ENCODE peak calls at places on chromosomes 5 and 9, in five cellular contexts. R is sigmoid colon; U is ovary; O is CD8-positive, alpha-beta T cell; T is BJ. N is an unnamed sample.

GRCh38 chr9:16680965-16681658 is 189.4 kb downstream of the BNC2 start:
- DNase-seq in R (no peak), U (no peak), O (no peak), T (no peak), N (no peak)

GRCh38 chr9:100455470-100455869 is 17.5 kb upstream of the TMEFF1 start:
- DNase-seq in R (no peak), U (no peak), O (no peak), T (no peak), N (no peak)

GRCh38 chr5:181052928-181053759 is 13.1 kb downstream of the BTNL9 start:
- DNase-seq in R (no peak), U (no peak), O (no peak), T (no peak), N (no peak)

GRCh38 chr9:128819716-128820664 is 1.7 kb downstream of the ENDOG start:
- DNase-seq in R (peak; percentile 91), U (peak; percentile 60), O (no peak), T (no peak), N (no peak)

GRCh38 chr5:158525663-158526062 is 574.1 kb downstream of the EBF1 start:
- DNase-seq in R (no peak), U (no peak), O (no peak), T (no peak), N (no peak)

GRCh38 chr9:127927457-127928231 is 2.9 kb downstream of the PIP5KL1 start:
- DNase-seq in R (no peak), U (no peak), O (peak; percentile 60), T (no peak), N (no peak)

GRCh38 chr5:147534172-147534951 is 24.5 kb upstream of the DPYSL3 start:
- DNase-seq in R (no peak), U (no peak), O (no peak), T (no peak), N (no peak)

GRCh38 chr9:5531251-5531972 is 21.1 kb downstream of the PDCD1LG2 start:
- DNase-seq in R (no peak), U (no peak), O (no peak), T (no peak), N (no peak)

GRCh38 chr5:95891499-95891898 is 69.0 kb upstream of the GLRX start:
- DNase-seq in R (no peak), U (no peak), O (no peak), T (no peak), N (no peak)

GRCh38 chr9:112072721-112073553 is 102.2 kb downstream of the SUSD1 start:
- DNase-seq in R (no peak), U (no peak), O (no peak), T (no peak), N (no peak)

DNA sequence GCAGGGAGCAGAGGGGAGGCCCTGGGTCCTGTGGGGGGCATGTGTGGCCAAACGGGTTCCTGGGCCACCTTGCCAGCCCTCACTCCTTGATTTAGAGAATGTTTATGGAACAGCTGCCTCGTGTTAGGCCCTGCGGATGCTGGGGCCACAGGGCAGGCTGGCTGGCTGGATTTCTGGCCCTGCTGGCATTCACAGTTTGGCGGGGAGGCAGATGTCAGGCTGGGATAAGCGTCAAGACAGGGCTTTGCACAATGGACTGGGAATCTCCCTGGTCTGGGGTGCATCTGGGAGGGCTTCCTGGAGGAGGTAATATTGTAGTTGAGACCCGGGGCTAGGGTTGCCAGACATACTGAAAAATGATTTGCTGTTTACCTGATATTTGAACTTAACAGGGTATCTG is 13.8 kb downstream of the NCS1 start:
- DNase-seq in R (peak; percentile 89), U (no peak), O (no peak), T (no peak), N (no peak)
- H3K4me3 ChIP-seq in R (no peak overlapping the region), U (peak overlapping the region; percentile 28), O (no peak overlapping the region), T (no peak overlapping the region), N (no peak overlapping the region)

GRCh38 chr9:136441191-136441680 is 1.6 kb upstream of the INPP5E start:
- DNase-seq in R (no peak), U (no peak), O (no peak), T (no peak), N (no peak)
- H3K36me3 ChIP-seq in R (peaks cover 39% of the 10 kb centered on the region), U (no peaks in the 10 kb centered on the region), O (peaks cover 16% of the 10 kb centered on the region), T (peaks cover 43% of the 10 kb centered on the region), N (peaks cover 64% of the 10 kb centered on the region)

GRCh38 chr5:586751-587285 is 25.3 kb upstream of the CEP72 start:
- DNase-seq in R (peak; percentile 39), U (no peak), O (no peak), T (no peak), N (no peak)
- TF ChIP-seq CTCF in R (no peak), U (no peak), O (no peak), T (peak; percentile 7), N (no peak)

GRCh38 chr9:113350338-113350672 is 964 bp downstream of the BSPRY start:
- DNase-seq in R (no peak), U (no peak), O (no peak), T (no peak), N (no peak)
- H3K4me3 ChIP-seq in R (peak overlapping the region; percentile 31), U (no peak overlapping the region), O (peak overlapping the region; percentile 22), T (no peak overlapping the region), N (peak overlapping the region; percentile 59)

GRCh38 chr5:54905246-54905770 is 80.1 kb downstream of the ESM1 start:
- DNase-seq in R (no peak), U (no peak), O (no peak), T (no peak), N (no peak)

GRCh38 chr5:54904425-54904824 is 81.0 kb downstream of the ESM1 start:
- DNase-seq in R (no peak), U (no peak), O (no peak), T (no peak), N (no peak)

GRCh38 chr5:54902817-54903473 is 82.4 kb downstream of the ESM1 start:
- DNase-seq in R (no peak), U (no peak), O (no peak), T (no peak), N (no peak)

GRCh38 chr5:54909126-54909525 is 76.3 kb downstream of the ESM1 start:
- DNase-seq in R (no peak), U (no peak), O (no peak), T (no peak), N (no peak)

GRCh38 chr5:54905942-54906537 is 79.4 kb downstream of the ESM1 start:
- DNase-seq in R (peak; percentile 79), U (peak; percentile 37), O (peak; percentile 42), T (peak; percentile 31), N (peak; percentile 60)
- H3K36me3 ChIP-seq in R (no peaks in the 10 kb centered on the region), U (no peaks in the 10 kb centered on the region), O (no peaks in the 10 kb centered on the region), T (no peaks in the 10 kb centered on the region), N (no peaks in the 10 kb centered on the region)

DNA sequence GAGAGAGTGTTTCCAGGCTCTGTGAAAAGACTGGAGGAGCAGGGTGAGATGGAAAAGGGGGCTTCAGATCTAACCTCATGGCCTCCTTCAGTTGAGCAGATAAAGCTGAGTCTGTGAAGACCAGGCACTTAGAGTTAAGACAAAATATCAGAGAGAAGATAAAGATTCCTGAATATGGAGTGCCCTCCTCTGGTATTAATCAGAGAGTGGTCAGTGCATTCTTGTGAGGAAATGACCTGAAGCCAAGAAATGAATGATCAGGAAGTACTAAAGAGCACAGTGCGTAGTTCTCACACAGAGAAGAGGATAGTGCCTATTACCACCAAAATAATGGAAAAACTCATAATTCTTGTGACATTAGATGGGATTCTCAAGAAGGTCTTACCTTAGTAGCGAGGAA is 1417.0 kb upstream of the ACO1 start:
- DNase-seq in R (no peak), U (no peak), O (no peak), T (no peak), N (no peak)
- TF ChIP-seq CTCF in R (no peak), U (no peak), O (no peak), T (no peak), N (no peak)

GRCh38 chr5:2748180-2748840 is 3.2 kb downstream of the IRX2 start:
- DNase-seq in R (no peak), U (no peak), O (no peak), T (no peak), N (no peak)
- H3K4me3 ChIP-seq in R (no peak overlapping the region), U (no peak overlapping the region), O (no peak overlapping the region), T (no peak overlapping the region), N (no peak overlapping the region)

GRCh38 chr9:81586786-81587185 is 102.6 kb downstream of the TLE1 start:
- DNase-seq in R (no peak), U (no peak), O (no peak), T (no peak), N (no peak)
- H3K36me3 ChIP-seq in R (peaks cover 42% of the 10 kb centered on the region), U (no peaks in the 10 kb centered on the region), O (no peaks in the 10 kb centered on the region), T (peaks cover 4% of the 10 kb centered on the region), N (peaks cover 13% of the 10 kb centered on the region)

N was measured in psoas muscle.